ENCODE peak calls at places on chromosomes 3 and 15, in four cellular contexts. Y, Z, G and U are unnamed samples.

GRCh38 chr3:164306042-164306441 is 772.3 kb downstream of the SI start:
- DNase-seq in Y (no peak), Z (no peak), G (no peak), U (no peak)

GRCh38 chr15:47184003-47184404 is 533.3 kb upstream of the SEMA6D start:
- DNase-seq in Y (peak; percentile 31), Z (no peak), G (no peak), U (peak; percentile 10)

GRCh38 chr3:5262507-5262906 is 75.0 kb downstream of the EDEM1 start:
- DNase-seq in Y (no peak), Z (no peak), G (no peak), U (no peak)

GRCh38 chr3:53846134-53846850 is at the start of the genes CHDH and IL17RB:
- DNase-seq in Y (peak; percentile 78), Z (no peak), G (no peak), U (peak; percentile 19)

GRCh38 chr15:34889486-34889885 is 80.1 kb downstream of the AQR start:
- DNase-seq in Y (no peak), Z (no peak), G (peak; percentile 11), U (no peak)

GRCh38 chr3:13654330-13655073 is 105.6 kb downstream of the FBLN2 start:
- DNase-seq in Y (no peak), Z (no peak), G (no peak), U (no peak)

GRCh38 chr3:187967982-187968381 is 186.0 kb upstream of the LPP start:
- DNase-seq in Y (no peak), Z (no peak), G (peak; percentile 15), U (peak; percentile 29)

GRCh38 chr3:151171145-151171544 is 31.9 kb downstream of the GPR171 start:
- DNase-seq in Y (no peak), Z (no peak), G (no peak), U (no peak)

GRCh38 chr3:184466413-184466960 is 86.6 kb downstream of the CHRD start:
- DNase-seq in Y (peak; percentile 81), Z (no peak), G (peak; percentile 49), U (peak; percentile 40)

GRCh38 chr3:195181781-195182469 is 89.0 kb downstream of the XXYLT1 start:
- DNase-seq in Y (no peak), Z (no peak), G (no peak), U (no peak)

GRCh38 chr3:16338124-16338523 is 73.1 kb downstream of the OXNAD1 start:
- DNase-seq in Y (no peak), Z (no peak), G (no peak), U (peak; percentile 27)

GRCh38 chr15:94412979-94413741 is 181.8 kb downstream of the MCTP2 start:
- DNase-seq in Y (no peak), Z (peak; percentile 49), G (peak; percentile 28), U (no peak)

GRCh38 chr3:172321035-172321434 is 127.2 kb downstream of the GHSR start:
- DNase-seq in Y (no peak), Z (no peak), G (peak; percentile 20), U (no peak)

GRCh38 chr15:27990411-27991338 is 108.4 kb downstream of the OCA2 start:
- DNase-seq in Y (no peak), Z (no peak), G (no peak), U (no peak)

GRCh38 chr15:48358681-48359152 is 27.5 kb downstream of the DUT start:
- DNase-seq in Y (no peak), Z (no peak), G (peak; percentile 54), U (peak; percentile 27)

GRCh38 chr15:61079529-61079928 is 149.6 kb downstream of the RORA start:
- DNase-seq in Y (no peak), Z (no peak), G (no peak), U (no peak)

GRCh38 chr3:167787440-167787839 is 51.9 kb downstream of the SERPINI1 start:
- DNase-seq in Y (no peak), Z (no peak), G (no peak), U (no peak)

GRCh38 chr3:117920240-117920923 is 1114.3 kb downstream of the IGSF11 start:
- DNase-seq in Y (no peak), Z (no peak), G (no peak), U (no peak)

GRCh38 chr3:171646357-171647133 is 163.7 kb downstream of the PLD1 start:
- DNase-seq in Y (no peak), Z (peak; percentile 47), G (peak; percentile 87), U (peak; percentile 67)

GRCh38 chr3:3618624-3619023 is 180.6 kb upstream of the LRRN1 start:
- DNase-seq in Y (no peak), Z (no peak), G (no peak), U (no peak)

GRCh38 chr15:100696452-100696851 is 94.1 kb downstream of the ASB7 start:
- DNase-seq in Y (no peak), Z (no peak), G (peak; percentile 89), U (no peak)

GRCh38 chr15:75712668-75713337 is at the start of gene CSPG4:
- DNase-seq in Y (peak; percentile 83), Z (no peak), G (peak; percentile 74), U (peak; percentile 83)

GRCh38 chr3:39188271-39189149 is 3.9 kb downstream of the XIRP1 start:
- DNase-seq in Y (no peak), Z (no peak), G (no peak), U (no peak)

GRCh38 chr15:63372018-63372705 is 9.5 kb downstream of the CA12 start:
- DNase-seq in Y (no peak), Z (peak; percentile 88), G (peak; percentile 94), U (peak; percentile 94)

GRCh38 chr3:158053386-158053785 is 52.8 kb downstream of the SHOX2 start:
- DNase-seq in Y (no peak), Z (no peak), G (no peak), U (no peak)

GRCh38 chr3:156509209-156510174 is 45.4 kb downstream of the SSR3 start:
- DNase-seq in Y (no peak), Z (peak; percentile 55), G (peak; percentile 77), U (peak; percentile 79)

GRCh38 chr3:72347819-72348319 is 500.4 kb downstream of the SHQ1 start:
- DNase-seq in Y (peak; percentile 63), Z (no peak), G (peak; percentile 55), U (peak; percentile 77)

GRCh38 chr15:29934251-29934650 is 112.0 kb upstream of the TJP1 start:
- DNase-seq in Y (no peak), Z (no peak), G (peak; percentile 65), U (peak; percentile 17)

GRCh38 chr15:79967331-79968182 is 3.4 kb downstream of the BCL2A1 start:
- DNase-seq in Y (no peak), Z (no peak), G (no peak), U (no peak)